ENCODE peak calls at places on chromosomes 11 and 22, in five cellular contexts. A is stimulated activated CD4-positive, alpha-beta T cell treated with anti-CD3 and anti-CD28 coated beads, Interleukin-2, amount 100 ng/mL, for 48 hours; W is anterior cingulate cortex; Q is cardiac fibroblast; G is activated CD4-positive, alpha-beta T cell treated with anti-CD3 and anti-CD28 coated beads, Interleukin-2, amount 50 U/mL, for 4 hours. H is an unnamed sample.

GRCh38 chr22:37057226-37057625 is 5.7 kb downstream of the KCTD17 start:
- DNase-seq in W (no peak), Q (no peak), G (no peak), A (no peak), H (no peak)

GRCh38 chr11:1796297-1797011 is 32.7 kb upstream of the CTSD start:
- DNase-seq in G (no peak), W (no peak), A (no peak), Q (no peak), H (no peak)

GRCh38 chr11:1195690-1196515 is 27.0 kb upstream of the MUC5B start:
- DNase-seq in A (no peak), G (no peak), Q (no peak), W (no peak), H (no peak)

GRCh38 chr11:116821050-116821918 is 1.8 kb downstream of the APOA4 start:
- DNase-seq in W (no peak), G (no peak), A (no peak), Q (no peak), H (no peak)

GRCh38 chr11:110529043-110529442 is 99.3 kb downstream of the FDX1 start:
- DNase-seq in A (no peak), Q (peak; percentile 51), W (no peak), G (no peak), H (no peak)

GRCh38 chr11:5233268-5233667 is 1.0 kb downstream of the HBD start:
- DNase-seq in W (no peak), G (no peak), A (no peak), Q (no peak), H (no peak)

GRCh38 chr11:15038963-15039362 is 34.4 kb upstream of the CALCB start:
- DNase-seq in G (no peak), W (no peak), A (no peak), Q (peak; percentile 54), H (no peak)

GRCh38 chr11:2795491-2795991 is 90.0 kb downstream of the CDKN1C start:
- DNase-seq in G (no peak), Q (no peak), A (no peak), W (no peak), H (peak; percentile 3)